ENCODE peak calls at places on chromosomes 16 and 17, in seven cellular contexts. R is thoracic aorta, L is NCI-H1930, N is AG08395, V is NCI-H2081, G is nucleus accumbens, A is Caki2. J is an unnamed sample.

GRCh38 chr17:38333635-38334295 is 10.0 kb downstream of the GPR179 start:
- DNase-seq in R (no peak), L (peak), N (peak), V (peak), G (no peak), A (no peak), J (peak)

GRCh38 chr17:34852614-34853013 is 108.6 kb downstream of the CCT6B start:
- DNase-seq in R (no peak), L (no peak), N (no peak), V (no peak), G (no peak), A (no peak), J (no peak)

GRCh38 chr17:3556239-3556904 is 1.2 kb downstream of the TRPV3 start:
- DNase-seq in R (no peak), L (no peak), N (no peak), V (no peak), G (no peak), A (no peak), J (no peak)

GRCh38 chr16:85865-86264 is 7.8 kb downstream of the MPG start:
- DNase-seq in R (no peak), L (no peak), N (no peak), V (no peak), G (no peak), A (no peak), J (no peak)

GRCh38 chr16:86378128-86378527 is 132.2 kb upstream of the FOXF1 start:
- DNase-seq in R (no peak), L (no peak), N (no peak), V (no peak), G (no peak), A (no peak), J (no peak)

GRCh38 chr16:84368327-84368996 is at the start of gene ATP2C2:
- DNase-seq in R (no peak), L (no peak), N (no peak), V (peak), G (no peak), A (no peak), J (peak)

GRCh38 chr17:65121916-65122821 is 15.0 kb upstream of the RGS9 start:
- DNase-seq in R (no peak), L (no peak), N (no peak), V (no peak), G (no peak), A (no peak), J (no peak)

GRCh38 chr17:10699861-10700260 is 2.5 kb downstream of the ADPRM start:
- DNase-seq in R (no peak), L (no peak), N (no peak), V (no peak), G (no peak), A (no peak), J (no peak)

GRCh38 chr16:3776316-3776715 is 59.0 kb upstream of the TRAP1 start:
- DNase-seq in R (no peak), L (no peak), N (no peak), V (no peak), G (no peak), A (no peak), J (no peak)

GRCh38 chr17:8741366-8741765 is 3.3 kb downstream of the CCDC42 start:
- DNase-seq in R (no peak), L (no peak), N (no peak), V (no peak), G (no peak), A (no peak), J (no peak)

GRCh38 chr17:44916781-44917241 is 1.5 kb upstream of the GFAP start:
- DNase-seq in R (peak), L (no peak), N (peak), V (peak), G (no peak), A (no peak), J (no peak)

GRCh38 chr16:14616280-14616679 is 13.8 kb downstream of the PARN start:
- DNase-seq in R (no peak), L (no peak), N (no peak), V (no peak), G (no peak), A (no peak), J (no peak)

GRCh38 chr17:46139365-46140210 is 53.6 kb downstream of the KANSL1 start:
- DNase-seq in R (no peak), L (no peak), N (no peak), V (peak), G (no peak), A (peak), J (no peak)

GRCh38 chr16:30769379-30770089 is 7.4 kb downstream of the RNF40 start:
- DNase-seq in R (no peak), L (no peak), N (no peak), V (no peak), G (no peak), A (no peak), J (peak)

GRCh38 chr17:38925263-38925995 is at the start of gene LASP1NB:
- DNase-seq in R (no peak), L (no peak), N (no peak), V (no peak), G (peak), A (no peak), J (no peak)

GRCh38 chr17:63838586-63839184 is 3.8 kb downstream of the SMARCD2 start:
- DNase-seq in R (peak), L (no peak), N (peak), V (peak), G (peak), A (no peak), J (peak)

GRCh38 chr17:2580641-2581040 is 12.8 kb upstream of the PAFAH1B1 start:
- DNase-seq in R (no peak), L (no peak), N (no peak), V (no peak), G (no peak), A (no peak), J (no peak)

GRCh38 chr17:45440161-45440859 is 7.6 kb upstream of the ARHGAP27 start:
- DNase-seq in R (no peak), L (no peak), N (no peak), V (peak), G (no peak), A (peak), J (no peak)

GRCh38 chr17:34781071-34781470 is 180.2 kb downstream of the CCT6B start:
- DNase-seq in R (no peak), L (no peak), N (no peak), V (no peak), G (no peak), A (no peak), J (no peak)

GRCh38 chr17:81648013-81648706 is 8.2 kb downstream of the PDE6G start:
- DNase-seq in R (no peak), L (no peak), N (no peak), V (no peak), G (no peak), A (no peak), J (peak)

GRCh38 chr16:72050769-72051464 is 3.4 kb upstream of the HP start:
- DNase-seq in R (no peak), L (no peak), N (peak), V (no peak), G (no peak), A (no peak), J (no peak)

GRCh38 chr17:68892658-68893057 is 62.5 kb downstream of the ABCA8 start:
- DNase-seq in R (no peak), L (no peak), N (no peak), V (no peak), G (no peak), A (no peak), J (no peak)

GRCh38 chr16:77594057-77594456 is 128.3 kb upstream of the NUDT7 start:
- DNase-seq in R (no peak), L (no peak), N (no peak), V (no peak), G (no peak), A (no peak), J (no peak)

GRCh38 chr16:528111-529011 is 849 bp downstream of the CAPN15 start:
- DNase-seq in R (peak), L (no peak), N (peak), V (peak), G (no peak), A (peak), J (peak)

GRCh38 chr16:29719063-29719462 is 26.7 kb downstream of the C16orf54 start:
- DNase-seq in R (no peak), L (no peak), N (no peak), V (no peak), G (no peak), A (no peak), J (no peak)

GRCh38 chr17:73729101-73729500 is 84.9 kb upstream of the SDK2 start:
- DNase-seq in R (no peak), L (no peak), N (no peak), V (no peak), G (no peak), A (no peak), J (no peak)

GRCh38 chr17:37121616-37122015 is 172.9 kb downstream of the AATF start:
- DNase-seq in R (no peak), L (no peak), N (no peak), V (no peak), G (no peak), A (no peak), J (no peak)

GRCh38 chr17:7883781-7884386 is 4.7 kb upstream of the CHD3 start:
- DNase-seq in R (no peak), L (no peak), N (peak), V (peak), G (no peak), A (peak), J (no peak)

GRCh38 chr16:69166946-69167930 is 19.7 kb upstream of the SNTB2 start:
- DNase-seq in R (no peak), L (no peak), N (no peak), V (no peak), G (no peak), A (no peak), J (no peak)

GRCh38 chr16:28151180-28151579 is 60.6 kb downstream of the XPO6 start:
- DNase-seq in R (no peak), L (no peak), N (no peak), V (no peak), G (no peak), A (no peak), J (no peak)

GRCh38 chr17:17206149-17206912 is at the start of gene PLD6:
- DNase-seq in R (no peak), L (peak), N (peak), V (peak), G (no peak), A (peak), J (peak)

GRCh38 chr17:57609125-57609877 is 135.8 kb downstream of the CCDC182 start:
- DNase-seq in R (no peak), L (no peak), N (no peak), V (no peak), G (no peak), A (no peak), J (no peak)

GRCh38 chr16:4976079-4976478 is 17.9 kb downstream of the SEC14L5 start:
- DNase-seq in R (no peak), L (no peak), N (no peak), V (no peak), G (no peak), A (no peak), J (no peak)

GRCh38 chr16:13919330-13919682 is 648 bp upstream of the ERCC4 start:
- DNase-seq in R (no peak), L (peak), N (peak), V (peak), G (no peak), A (no peak), J (no peak)

GRCh38 chr16:15907863-15908478 is 19.6 kb upstream of the CEP20 start:
- DNase-seq in R (no peak), L (peak), N (no peak), V (peak), G (no peak), A (peak), J (peak)

GRCh38 chr16:17426451-17426850 is 44.3 kb downstream of the XYLT1 start:
- DNase-seq in R (no peak), L (no peak), N (no peak), V (no peak), G (no peak), A (no peak), J (no peak)

GRCh38 chr16:49645263-49645662 is 210.6 kb downstream of the ZNF423 start:
- DNase-seq in R (no peak), L (no peak), N (no peak), V (no peak), G (no peak), A (no peak), J (no peak)

GRCh38 chr16:69535123-69536050 is 30.4 kb upstream of the NFAT5 start:
- DNase-seq in R (no peak), L (no peak), N (peak), V (no peak), G (no peak), A (no peak), J (no peak)

GRCh38 chr16:80682435-80683070 is 121.8 kb downstream of the CDYL2 start:
- DNase-seq in R (no peak), L (no peak), N (peak), V (no peak), G (no peak), A (no peak), J (no peak)